ENCODE peak calls at places on chromosomes 2 and 18, in four cellular contexts. S is SK-N-SH, O is HepG2, C is GM12891. M is an unnamed sample.

GRCh38 chr2:8496617-8497016 is 185.2 kb upstream of the ID2 start:
- DNase-seq in S (no peak), O (no peak), C (no peak), M (no peak)

GRCh38 chr2:12177052-12177994 is 430.9 kb downstream of the LPIN1 start:
- DNase-seq in S (peak; percentile 80), O (peak; percentile 62), C (peak; percentile 18), M (peak; percentile 93)

GRCh38 chr2:108629417-108629816 is 89.9 kb upstream of the RANBP2 start:
- DNase-seq in S (no peak), O (no peak), C (no peak), M (no peak)

GRCh38 chr2:151206446-151206968 is 55.2 kb downstream of the RBM43 start:
- DNase-seq in S (no peak), O (no peak), C (no peak), M (no peak)

GRCh38 chr2:5665066-5665465 is 27.1 kb upstream of the SOX11 start:
- DNase-seq in S (no peak), O (no peak), C (no peak), M (no peak)

GRCh38 chr2:30808695-30809094 is 1.4 kb upstream of the CAPN13 start:
- DNase-seq in S (no peak), O (no peak), C (no peak), M (no peak)

GRCh38 chr2:240107386-240107785 is 28.7 kb downstream of the COPS9 start:
- DNase-seq in S (no peak), O (no peak), C (no peak), M (no peak)

GRCh38 chr2:161373939-161374338 is 42.2 kb upstream of the TBR1 start:
- DNase-seq in S (no peak), O (no peak), C (no peak), M (no peak)

GRCh38 chr18:76923485-76924085 is 101.2 kb downstream of the ZNF236 start:
- DNase-seq in S (peak; percentile 27), O (peak; percentile 30), C (no peak), M (peak; percentile 33)

GRCh38 chr18:48609820-48610815 is 71.3 kb downstream of the CTIF start:
- DNase-seq in S (no peak), O (no peak), C (no peak), M (no peak)

GRCh38 chr2:239566162-239566994 is 165.6 kb upstream of the HDAC4 start:
- DNase-seq in S (no peak), O (no peak), C (no peak), M (no peak)

GRCh38 chr2:31973665-31974064 is 37.1 kb downstream of the MEMO1 start:
- DNase-seq in S (no peak), O (no peak), C (no peak), M (no peak)

GRCh38 chr18:77597726-77598125 is 348.1 kb downstream of the GALR1 start:
- DNase-seq in S (no peak), O (no peak), C (no peak), M (no peak)

GRCh38 chr2:239927424-239927981 is 97.6 kb downstream of the NDUFA10 start:
- DNase-seq in S (no peak), O (peak; percentile 75), C (no peak), M (peak; percentile 79)

GRCh38 chr2:177784449-177784845 is 288.1 kb downstream of the PDE11A start:
- DNase-seq in S (no peak), O (no peak), C (no peak), M (no peak)

GRCh38 chr18:26549486-26550435 is 1.4 kb upstream of the KCTD1 start:
- DNase-seq in S (peak; percentile 82), O (peak; percentile 12), C (peak; percentile 40), M (no peak)

GRCh38 chr2:128313076-128313836 is 5.4 kb downstream of the HS6ST1 start:
- DNase-seq in S (peak; percentile 74), O (no peak), C (no peak), M (no peak)

GRCh38 chr18:68148862-68149261 is 566.0 kb downstream of the TMX3 start:
- DNase-seq in S (no peak), O (no peak), C (no peak), M (no peak)

GRCh38 chr2:132659331-132659730 is 10.7 kb downstream of the LYPD1 start:
- DNase-seq in S (no peak), O (no peak), C (no peak), M (no peak)

GRCh38 chr2:212538156-212539144 is at the start of gene ERBB4:
- DNase-seq in S (peak; percentile 51), O (no peak), C (no peak), M (no peak)

GRCh38 chr2:232897971-232898408 is 27.9 kb downstream of the SNORC start:
- DNase-seq in S (no peak), O (no peak), C (no peak), M (no peak)

GRCh38 chr2:112482309-112483046 is 522 bp downstream of the TTL start:
- DNase-seq in S (peak; percentile 77), O (peak; percentile 25), C (peak; percentile 21), M (peak; percentile 48)

GRCh38 chr2:117087565-117088291 is 726.8 kb upstream of the DDX18 start:
- DNase-seq in S (no peak), O (no peak), C (no peak), M (no peak)

GRCh38 chr2:27372937-27373336 is 2.5 kb downstream of the SNX17 start:
- DNase-seq in S (no peak), O (no peak), C (no peak), M (no peak)

GRCh38 chr2:165054667-165055066 is 99.3 kb upstream of the SLC38A11 start:
- DNase-seq in S (no peak), O (no peak), C (no peak), M (no peak)

GRCh38 chr2:1922402-1923025 is 178.2 kb upstream of the PXDN start:
- DNase-seq in S (no peak), O (no peak), C (no peak), M (no peak)

GRCh38 chr18:12393998-12394397 is 13.7 kb upstream of the PRELID3A start:
- DNase-seq in S (no peak), O (peak; percentile 60), C (no peak), M (no peak)

GRCh38 chr2:393711-394696 is 106.1 kb upstream of the ALKAL2 start:
- DNase-seq in S (no peak), O (no peak), C (peak; percentile 62), M (no peak)

GRCh38 chr2:8595821-8596600 is 85.8 kb upstream of the ID2 start:
- DNase-seq in S (no peak), O (no peak), C (no peak), M (no peak)

GRCh38 chr18:54222922-54223567 is 1.4 kb downstream of the MBD2 start:
- DNase-seq in S (no peak), O (peak; percentile 25), C (no peak), M (no peak)

GRCh38 chr2:28298406-28298805 is 94.3 kb upstream of the FOSL2 start:
- DNase-seq in S (no peak), O (no peak), C (no peak), M (no peak)

GRCh38 chr2:240203842-240204270 is 63.4 kb upstream of the OTOS start:
- DNase-seq in S (no peak), O (no peak), C (no peak), M (no peak)

GRCh38 chr2:157725856-157726255 is 97.2 kb upstream of the ACVR1C start:
- DNase-seq in S (no peak), O (no peak), C (no peak), M (no peak)

GRCh38 chr2:201971516-201972228 is 62.0 kb upstream of the FZD7 start:
- DNase-seq in S (no peak), O (no peak), C (no peak), M (no peak)

GRCh38 chr2:212995920-212996319 is 155.5 kb downstream of the IKZF2 start:
- DNase-seq in S (no peak), O (no peak), C (no peak), M (no peak)

GRCh38 chr2:171244466-171244969 is 83.8 kb upstream of the TLK1 start:
- DNase-seq in S (no peak), O (no peak), C (no peak), M (no peak)

GRCh38 chr2:171241771-171242170 is 81.1 kb upstream of the TLK1 start:
- DNase-seq in S (no peak), O (no peak), C (no peak), M (no peak)

GRCh38 chr2:171248205-171248662 is 87.5 kb upstream of the TLK1 start:
- DNase-seq in S (no peak), O (no peak), C (no peak), M (no peak)

GRCh38 chr2:171247741-171248140 is 87.0 kb upstream of the TLK1 start:
- DNase-seq in S (no peak), O (no peak), C (no peak), M (no peak)

DNA sequence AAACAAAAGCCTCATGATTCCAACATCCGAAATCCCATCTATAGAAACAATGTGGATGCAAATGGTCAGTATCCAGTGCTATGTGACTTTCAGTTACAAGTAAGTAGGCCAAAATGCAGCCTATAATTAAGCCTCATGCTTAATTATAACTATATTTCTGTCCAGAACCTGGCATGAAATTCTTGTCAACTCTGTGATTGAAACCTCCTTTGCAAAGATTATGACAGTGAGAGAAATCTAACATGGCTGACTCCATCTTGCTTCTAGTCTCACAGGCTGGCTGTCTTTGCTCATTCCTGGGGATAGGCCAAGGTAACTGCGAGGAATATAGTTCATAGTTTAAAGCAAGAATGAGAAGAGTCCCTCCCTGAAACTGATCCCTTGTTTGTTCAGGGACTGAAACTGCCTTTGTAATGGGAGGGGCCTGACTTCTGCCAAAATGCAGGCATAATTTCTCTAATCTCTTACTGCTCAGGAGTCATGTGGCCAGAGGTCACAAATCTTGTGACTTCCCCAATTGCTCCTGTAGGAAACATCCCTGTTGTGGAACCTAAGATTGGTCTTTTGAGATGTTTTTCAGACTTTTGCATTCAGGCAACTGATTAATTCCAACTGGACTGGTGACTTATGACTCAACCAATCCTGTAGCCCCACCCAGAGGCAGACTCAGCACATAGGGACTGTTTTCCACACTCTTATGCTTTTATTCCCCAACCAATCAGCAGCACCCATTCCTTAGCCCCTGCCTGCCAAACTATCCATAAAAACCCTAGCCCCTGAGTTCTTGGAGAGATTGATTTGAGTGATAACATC is 84.5 kb upstream of the TLK1 start:
- DNase-seq in S (no peak), O (no peak), C (no peak), M (no peak)
- TF ChIP-seq TAF1 in S (no peak), O (no peak), C (no peak), M (no peak)

GRCh38 chr18:40012931-40013609 is 1942.0 kb upstream of the PIK3C3 start:
- DNase-seq in S (no peak), O (no peak), C (no peak), M (no peak)
- TF ChIP-seq TAF1 in S (no peak), O (no peak), C (no peak), M (no peak)

GRCh38 chr2:53519925-53520629 is 247.5 kb upstream of the CHAC2 start:
- DNase-seq in S (no peak), O (no peak), C (no peak), M (no peak)
- TF ChIP-seq TAF1 in S (no peak), O (no peak), C (no peak), M (no peak)

GRCh38 chr2:218002792-218003191 is at the start of gene TNS1:
- DNase-seq in S (peak; percentile 73), O (no peak), C (no peak), M (no peak)
- TF ChIP-seq TAF1 in S (peak; percentile 26), O (no peak), C (no peak), M (no peak)

GRCh38 chr2:71618327-71619113 is 165.2 kb downstream of the DYSF start:
- DNase-seq in S (peak; percentile 53), O (no peak), C (no peak), M (no peak)
- TF ChIP-seq TAF1 in S (no peak), O (no peak), C (no peak), M (no peak)